ENCODE peak calls at places on chromosomes 7 and 10, in six cellular contexts. W is A549, T is GM12878, J is endothelial cell of umbilical vein, N is HepG2, O is K562. A is an unnamed sample.

GRCh38 chr7:116911799-116912198 is 41.5 kb upstream of the ST7 start:
- DNase-seq in O (no peak), N (no peak), W (no peak), T (no peak), J (no peak), A (no peak)

GRCh38 chr7:2621061-2621828 is 10.5 kb upstream of the TTYH3 start:
- DNase-seq in N (no peak), W (no peak), J (peak; percentile 49), T (no peak), O (peak; percentile 26), A (no peak)

GRCh38 chr7:5494683-5495561 is 71.3 kb upstream of the TNRC18 start:
- DNase-seq in T (no peak), O (peak; percentile 87), J (peak; percentile 72), W (peak; percentile 88), N (peak; percentile 60), A (peak; percentile 87)

GRCh38 chr10:92990615-92991014 is 70.0 kb upstream of the CYP26C1 start:
- DNase-seq in J (peak; percentile 36), T (no peak), N (no peak), O (peak; percentile 82), W (no peak), A (peak; percentile 11)

GRCh38 chr10:75606203-75606779 is 174.9 kb downstream of the LRMDA start:
- DNase-seq in J (no peak), W (no peak), N (peak; percentile 77), T (peak; percentile 64), O (no peak), A (no peak)

GRCh38 chr7:12715372-12716133 is 28.1 kb downstream of the ARL4A start:
- DNase-seq in J (peak; percentile 96), N (peak; percentile 86), O (peak; percentile 98), T (no peak), W (peak; percentile 60), A (peak; percentile 99)

GRCh38 chr10:44882146-44882720 is 28.9 kb upstream of the TMEM72 start:
- DNase-seq in O (no peak), J (no peak), T (no peak), W (no peak), N (no peak), A (no peak)

GRCh38 chr7:10759120-10759519 is 214.6 kb upstream of the PHF14 start:
- DNase-seq in W (no peak), O (no peak), T (no peak), N (no peak), J (no peak), A (no peak)

GRCh38 chr10:4982764-4983226 is 19.6 kb downstream of the AKR1C1 start:
- DNase-seq in N (peak; percentile 20), J (no peak), W (no peak), T (no peak), O (peak; percentile 24), A (no peak)

GRCh38 chr7:132742152-132742551 is 165.9 kb upstream of the PLXNA4 start:
- DNase-seq in O (no peak), J (peak; percentile 83), T (no peak), N (no peak), W (peak; percentile 13), A (no peak)

GRCh38 chr7:12518920-12519681 is 51.4 kb upstream of the SCIN start:
- DNase-seq in T (no peak), N (peak; percentile 34), J (peak; percentile 5), W (peak; percentile 20), O (peak; percentile 37), A (peak; percentile 28)

GRCh38 chr7:107007892-107008287 is 36.6 kb upstream of the PRKAR2B start:
- DNase-seq in W (no peak), O (peak; percentile 81), T (no peak), N (no peak), J (no peak), A (no peak)

GRCh38 chr10:96512524-96512991 is 1.2 kb downstream of the TLL2 start:
- DNase-seq in J (peak; percentile 21), O (no peak), T (no peak), W (no peak), N (no peak), A (peak; percentile 41)

GRCh38 chr7:134155220-134155619 is 28.1 kb downstream of the LRGUK start:
- DNase-seq in J (no peak), N (no peak), T (no peak), W (no peak), O (no peak), A (no peak)

GRCh38 chr10:104345512-104345911 is 7.2 kb upstream of the ITPRIP start:
- DNase-seq in T (no peak), N (no peak), O (no peak), J (no peak), W (no peak), A (no peak)

GRCh38 chr10:63883861-63884260 is 362.7 kb downstream of the REEP3 start:
- DNase-seq in O (no peak), J (no peak), N (no peak), W (no peak), T (no peak), A (no peak)

GRCh38 chr7:14834888-14835287 is 67.7 kb downstream of the DGKB start:
- DNase-seq in O (no peak), N (no peak), J (no peak), T (no peak), W (no peak), A (no peak)

GRCh38 chr7:14836006-14836405 is 66.5 kb downstream of the DGKB start:
- DNase-seq in T (no peak), N (no peak), O (no peak), J (no peak), W (no peak), A (no peak)

GRCh38 chr7:14834456-14834855 is 68.1 kb downstream of the DGKB start:
- DNase-seq in O (no peak), J (no peak), W (no peak), N (no peak), T (no peak), A (no peak)

GRCh38 chr7:14836571-14837189 is 65.9 kb downstream of the DGKB start:
- DNase-seq in J (peak; percentile 9), O (no peak), W (no peak), T (no peak), N (no peak), A (no peak)

GRCh38 chr7:14835399-14835798 is 67.2 kb downstream of the DGKB start:
- DNase-seq in W (no peak), O (no peak), N (no peak), T (no peak), J (no peak), A (no peak)
- TF ChIP-seq MAX in W (no peak), O (no peak), N (no peak), T (no peak), J (no peak), A (no peak)

GRCh38 chr7:29113384-29114102 is 32.8 kb downstream of the CPVL start:
- DNase-seq in T (no peak), O (peak; percentile 8), N (peak; percentile 24), W (peak; percentile 15), J (peak; percentile 46), A (peak; percentile 70)

GRCh38 chr7:29116361-29116760 is 30.0 kb downstream of the CPVL start:
- DNase-seq in J (peak; percentile 69), T (no peak), W (no peak), O (no peak), N (peak; percentile 69), A (no peak)

GRCh38 chr7:29116801-29117200 is 29.5 kb downstream of the CPVL start:
- DNase-seq in O (no peak), J (peak; percentile 63), N (no peak), W (no peak), T (no peak), A (no peak)

GRCh38 chr7:29115753-29116152 is 30.6 kb downstream of the CPVL start:
- DNase-seq in N (no peak), J (no peak), W (no peak), O (no peak), T (no peak), A (no peak)

GRCh38 chr7:29115130-29115529 is 31.2 kb downstream of the CPVL start:
- DNase-seq in W (no peak), O (no peak), J (no peak), N (no peak), T (no peak), A (no peak)
- TF ChIP-seq CTCF in W (no peak), O (no peak), J (no peak), N (no peak), T (no peak), A (no peak)

GRCh38 chr7:28986028-28986427 is 27.9 kb upstream of the TRIL start:
- DNase-seq in O (no peak), W (no peak), J (no peak), N (no peak), T (no peak), A (no peak)

GRCh38 chr7:28988091-28988490 is 30.0 kb upstream of the TRIL start:
- DNase-seq in W (no peak), N (no peak), T (no peak), O (no peak), J (no peak), A (no peak)

GRCh38 chr7:28984631-28985030 is 26.5 kb upstream of the TRIL start:
- DNase-seq in T (no peak), W (peak; percentile 8), J (peak; percentile 24), O (peak; percentile 10), N (no peak), A (peak; percentile 72)

GRCh38 chr7:28988818-28989595 is 30.9 kb upstream of the TRIL start:
- DNase-seq in W (no peak), N (no peak), O (no peak), T (no peak), J (no peak), A (no peak)

GRCh38 chr7:28986723-28987122 is 28.6 kb upstream of the TRIL start:
- DNase-seq in W (no peak), O (no peak), T (no peak), J (no peak), N (no peak), A (peak; percentile 73)
- TF ChIP-seq MYC in W (no peak), O (no peak), T (no peak), J (no peak), N (no peak), A (no peak)

GRCh38 chr10:11263039-11263345 is 245.3 kb downstream of the CELF2 start:
- DNase-seq in O (no peak), J (no peak), T (no peak), W (no peak), N (no peak), A (no peak)

GRCh38 chr10:11262210-11263038 is 244.8 kb downstream of the CELF2 start:
- DNase-seq in O (no peak), W (no peak), N (no peak), T (no peak), J (no peak), A (no peak)

GRCh38 chr10:11263767-11264166 is 246.1 kb downstream of the CELF2 start:
- DNase-seq in J (no peak), N (no peak), T (no peak), W (no peak), O (no peak), A (no peak)

GRCh38 chr10:11265486-11265885 is 247.8 kb downstream of the CELF2 start:
- DNase-seq in W (no peak), N (no peak), O (no peak), J (no peak), T (no peak), A (no peak)

DNA sequence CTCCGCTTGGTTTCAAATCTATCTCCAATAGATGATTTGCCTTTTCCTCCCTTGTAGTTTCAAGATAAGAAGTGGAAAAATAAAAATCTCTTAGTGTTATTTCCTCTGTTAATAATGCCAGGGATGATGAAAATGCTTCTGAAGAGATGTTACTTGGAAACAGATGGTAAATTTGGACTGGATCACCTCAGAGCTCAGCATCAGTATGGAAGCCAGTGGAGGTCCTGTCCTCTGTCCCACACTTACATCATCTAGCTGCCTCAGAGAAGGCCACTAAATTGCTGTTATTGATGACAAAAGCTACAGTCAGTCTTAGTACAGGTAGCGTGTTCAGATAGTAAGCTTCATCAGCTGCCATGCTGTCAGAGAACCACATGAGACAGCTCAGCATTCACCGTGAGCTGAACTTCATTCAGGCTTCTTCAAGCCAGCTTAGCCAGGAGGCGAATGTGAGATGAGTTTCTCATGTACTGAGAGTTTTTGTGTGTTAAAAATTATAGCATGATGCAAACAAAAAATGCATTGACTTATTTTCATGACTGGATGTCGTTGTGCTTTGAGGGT is 246.9 kb downstream of the CELF2 start:
- DNase-seq in T (no peak), N (no peak), J (no peak), O (no peak), W (no peak), A (no peak)
- TF ChIP-seq MAX in T (no peak), N (no peak), J (no peak), O (no peak), W (no peak), A (no peak)

A was measured in NB4.